ENCODE peak calls at places on chromosome 6, in five cellular contexts. X is CD4-positive, alpha-beta T cell; J is BE2C; V is mammary epithelial cell; M is endothelial cell. S is an unnamed sample.
A peak's percentile ranks its signal among the peaks of the same experiment; 100 is the strongest.

GRCh38 chr6:163415620-163416379 is 1.3 kb downstream of the QKI start:
- DNase-seq in V (peak; percentile 56), J (peak; percentile 43), M (peak; percentile 24), X (peak; percentile 4), S (peak; percentile 39)

GRCh38 chr6:62283828-62284411 is 2.1 kb downstream of the KHDRBS2 start:
- DNase-seq in V (no peak), X (no peak), J (no peak), M (peak; percentile 36), S (peak; percentile 20)

GRCh38 chr6:72616406-72617015 is 5.4 kb upstream of the KCNQ5 start:
- DNase-seq in J (no peak), V (peak; percentile 12), X (no peak), M (no peak), S (no peak)

GRCh38 chr6:34237316-34237721 is 646 bp downstream of the HMGA1 start:
- DNase-seq in M (no peak), X (no peak), V (no peak), J (peak; percentile 60), S (peak; percentile 56)

GRCh38 chr6:25232478-25232877 is 46.7 kb upstream of the CARMIL1 start:
- DNase-seq in V (no peak), M (no peak), J (peak; percentile 65), X (no peak), S (peak; percentile 16)

GRCh38 chr6:92589970-92590369 is 829.4 kb downstream of the EPHA7 start:
- DNase-seq in V (no peak), M (no peak), X (no peak), J (no peak), S (no peak)

GRCh38 chr6:51865176-51865575 is 222.2 kb downstream of the PKHD1 start:
- DNase-seq in M (no peak), X (no peak), J (no peak), V (no peak), S (no peak)

GRCh38 chr6:106102034-106102433 is 15.9 kb downstream of the PRDM1 start:
- DNase-seq in J (no peak), V (no peak), X (no peak), M (no peak), S (no peak)

GRCh38 chr6:70586114-70586513 is 19.4 kb downstream of the SDHAF4 start:
- DNase-seq in X (no peak), M (no peak), J (no peak), V (no peak), S (no peak)

GRCh38 chr6:119814609-119815400 is 465.2 kb upstream of the MAN1A1 start:
- DNase-seq in M (no peak), X (no peak), V (no peak), J (no peak), S (no peak)

GRCh38 chr6:110543106-110543505 is 66.7 kb upstream of the SLC22A16 start:
- DNase-seq in X (no peak), V (peak; percentile 65), M (no peak), J (peak; percentile 53), S (no peak)

GRCh38 chr6:133474516-133474915 is 233.4 kb downstream of the EYA4 start:
- DNase-seq in M (no peak), X (no peak), J (no peak), V (no peak), S (no peak)

GRCh38 chr6:170152989-170153388 is 137.9 kb downstream of the DLL1 start:
- DNase-seq in J (peak; percentile 71), V (peak; percentile 49), M (no peak), X (no peak), S (no peak)

GRCh38 chr6:83199173-83199864 is 6.2 kb downstream of the RWDD2A start:
- DNase-seq in M (no peak), J (no peak), X (no peak), V (peak; percentile 5), S (no peak)

GRCh38 chr6:138410048-138410735 is 6.2 kb downstream of the HEBP2 start:
- DNase-seq in M (no peak), X (no peak), V (peak; percentile 69), J (no peak), S (no peak)

GRCh38 chr6:56851541-56852248 is 103.2 kb upstream of the BEND6 start:
- DNase-seq in V (peak; percentile 81), X (no peak), M (peak; percentile 67), J (peak; percentile 67), S (peak; percentile 39)

GRCh38 chr6:130913119-130913518 is 85.9 kb downstream of the SMLR1 start:
- DNase-seq in X (no peak), V (peak; percentile 14), J (no peak), M (no peak), S (no peak)

GRCh38 chr6:52340603-52340880 is 21.4 kb upstream of the PAQR8 start:
- DNase-seq in X (no peak), V (no peak), J (no peak), M (no peak), S (no peak)

GRCh38 chr6:147508073-147508870 is at the start of gene SAMD5:
- DNase-seq in X (no peak), M (peak; percentile 73), V (peak; percentile 75), J (peak; percentile 58), S (peak; percentile 81)

GRCh38 chr6:7107578-7108195 is at the start of gene RREB1:
- DNase-seq in V (peak; percentile 57), M (peak; percentile 38), J (peak; percentile 55), X (peak; percentile 39), S (peak; percentile 62)

DNA sequence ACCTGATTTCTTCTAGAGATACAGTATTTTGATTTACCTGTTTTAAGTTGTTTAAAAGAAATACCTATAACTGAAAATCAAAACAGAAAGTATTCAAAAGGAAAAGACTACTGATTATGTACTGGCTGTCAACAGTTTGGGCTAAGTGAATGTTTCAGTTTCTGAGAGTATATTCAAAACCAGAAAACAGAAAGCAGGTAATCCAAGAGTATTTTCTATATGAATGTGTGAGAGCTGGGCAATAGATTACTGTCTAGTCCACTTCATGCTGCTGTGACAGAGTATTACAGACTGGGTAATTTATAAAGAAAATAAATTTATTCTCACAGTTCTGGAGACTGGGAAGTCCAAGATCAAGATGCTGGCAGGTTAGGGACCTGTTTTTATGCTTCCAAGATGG is 261.0 kb downstream of the ARHGAP18 start:
- DNase-seq in X (no peak), J (no peak), M (no peak), V (no peak), S (no peak)
- TF ChIP-seq CTCF in X (no peak), J (no peak), M (no peak), V (no peak), S (no peak)

GRCh38 chr6:79544299-79544927 is 7.2 kb upstream of the LCA5 start:
- DNase-seq in J (no peak), X (no peak), M (no peak), V (peak; percentile 54), S (no peak)
- TF ChIP-seq CTCF in J (no peak), X (no peak), M (no peak), V (no peak), S (no peak)

GRCh38 chr6:32953775-32954174 is 878 bp upstream of the HLA-DMA start:
- DNase-seq in V (no peak), M (no peak), X (no peak), J (no peak), S (no peak)

GRCh38 chr6:32956176-32956575 is 3.3 kb upstream of the HLA-DMA start:
- DNase-seq in J (no peak), X (no peak), V (no peak), M (no peak), S (no peak)

GRCh38 chr6:32954212-32954745 is 1.4 kb upstream of the HLA-DMA start:
- DNase-seq in M (no peak), X (no peak), V (no peak), J (no peak), S (no peak)

GRCh38 chr6:32952817-32953739 is at the start of gene HLA-DMA:
- DNase-seq in J (peak; percentile 52), M (peak; percentile 77), X (peak; percentile 65), V (peak; percentile 94), S (peak; percentile 48)

DNA sequence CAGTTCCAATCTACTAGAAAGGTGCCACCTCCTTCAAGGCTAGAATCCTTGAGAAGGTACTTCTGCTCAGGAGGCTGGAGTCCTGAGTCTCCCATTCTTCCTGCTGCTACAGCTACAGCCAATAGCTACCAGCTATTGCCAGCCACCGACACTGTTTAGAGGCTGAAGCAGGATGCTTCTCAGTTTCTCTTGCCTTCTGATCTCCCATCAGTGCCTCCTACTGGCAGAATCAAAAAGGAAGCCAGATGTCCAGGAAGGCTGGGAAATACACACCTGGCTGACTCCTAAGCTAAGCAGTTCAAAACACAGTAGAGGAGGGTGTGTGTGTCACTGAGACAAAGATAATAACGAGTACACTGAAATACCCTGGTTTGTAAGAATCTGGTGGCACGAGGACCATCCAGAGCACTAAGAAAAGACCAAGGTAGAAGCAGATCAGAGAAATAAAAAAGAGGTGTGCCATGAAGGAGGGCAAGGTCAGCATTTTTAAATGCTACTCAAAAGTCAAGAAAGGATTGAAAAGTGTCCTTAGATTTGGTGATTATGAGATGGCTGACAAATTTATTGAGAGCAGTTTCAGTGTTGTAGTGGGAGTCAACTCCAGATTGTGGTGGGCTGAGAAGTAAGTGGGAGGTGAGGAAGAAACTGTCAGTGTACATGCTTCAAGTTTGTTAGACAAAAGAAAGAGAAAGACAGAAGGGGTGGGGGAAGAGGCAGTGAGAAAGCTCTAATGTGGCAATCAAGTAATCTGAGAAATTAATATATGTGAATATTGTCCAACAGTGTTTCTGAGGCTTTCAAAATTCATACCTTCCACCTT is 2.3 kb upstream of the HLA-DMA start:
- DNase-seq in J (peak; percentile 25), V (peak; percentile 35), M (peak; percentile 30), X (no peak), S (no peak)
- TF ChIP-seq CTCF in J (peak; percentile 56), V (peak; percentile 56), M (peak; percentile 59), X (peak; percentile 36), S (peak; percentile 29)

GRCh38 chr6:107102414-107102805 is 12.9 kb downstream of the BEND3 start:
- DNase-seq in X (no peak), M (no peak), J (no peak), V (no peak), S (no peak)
- TF ChIP-seq CTCF in X (no peak), M (no peak), J (no peak), V (no peak), S (no peak)

DNA sequence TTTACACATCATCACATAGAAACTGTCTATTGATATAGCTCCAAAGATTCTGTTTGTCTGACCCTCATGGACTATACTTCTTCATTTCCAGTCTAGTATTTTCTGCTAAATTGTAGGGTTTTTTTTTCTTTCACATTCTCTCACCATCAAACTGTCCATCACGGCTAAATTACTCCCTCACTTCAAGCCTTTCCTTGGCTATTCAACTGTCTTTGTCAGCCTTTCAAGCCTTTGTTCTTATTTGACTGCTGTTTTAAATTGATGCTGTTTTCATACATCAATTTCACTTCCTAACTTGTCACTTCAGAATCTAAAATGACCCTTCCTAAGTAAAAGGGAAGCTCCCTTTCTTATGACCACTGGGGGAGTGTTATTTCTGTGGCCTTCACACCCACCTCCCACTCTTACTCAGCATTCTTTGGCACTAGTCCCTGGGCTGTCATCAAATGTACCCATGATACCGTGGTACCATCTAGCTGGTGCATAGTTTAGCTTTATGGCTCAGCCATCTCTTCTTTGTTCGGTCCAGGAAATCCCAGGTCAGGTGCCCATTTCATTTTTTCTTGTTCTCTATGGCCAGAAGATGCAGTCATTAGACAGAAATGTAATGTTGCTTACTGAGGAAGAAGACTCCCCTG is 8.6 kb downstream of the GJA1 start:
- DNase-seq in X (no peak), M (no peak), V (no peak), J (no peak), S (no peak)
- TF ChIP-seq CTCF in X (no peak), M (no peak), V (no peak), J (no peak), S (no peak)

S was measured in nephron progenitor cell.